ENCODE peak calls at places on chromosome 16, in eight cellular contexts. One of them, this sample, is unnamed.
A peak's percentile ranks its signal among the peaks of the same experiment; 100 is the strongest.

GRCh38 chr16:84502581-84502980 is 1.9 kb downstream of the MEAK7 start:
- DNase-seq in psoas muscle: no peak
- DNase-seq in B cell: no peak
- DNase-seq in breast epithelium: no peak
- DNase-seq in GM06990: no peak
- DNase-seq in tibial nerve: no peak
- DNase-seq in esophagus squamous epithelium: no peak
- DNase-seq in lung: no peak
- DNase-seq in this sample: no peak

GRCh38 chr16:497258-497657 is 30.3 kb upstream of the CAPN15 start:
- DNase-seq in tibial nerve: no peak
- DNase-seq in lung: no peak
- DNase-seq in esophagus squamous epithelium: no peak
- DNase-seq in psoas muscle: no peak
- DNase-seq in GM06990: no peak
- DNase-seq in B cell: no peak
- DNase-seq in breast epithelium: no peak
- DNase-seq in this sample: no peak

GRCh38 chr16:4607841-4608703 is 6.6 kb downstream of the UBALD1 start:
- DNase-seq in GM06990: no peak
- DNase-seq in breast epithelium: no peak
- DNase-seq in tibial nerve: no peak
- DNase-seq in lung: no peak
- DNase-seq in psoas muscle: no peak
- DNase-seq in B cell: no peak
- DNase-seq in esophagus squamous epithelium: no peak
- DNase-seq in this sample: no peak

GRCh38 chr16:27920391-27920891 is 143.1 kb downstream of the GSG1L start:
- DNase-seq in breast epithelium: peak; percentile 18
- DNase-seq in lung: no peak
- DNase-seq in psoas muscle: no peak
- DNase-seq in B cell: no peak
- DNase-seq in tibial nerve: no peak
- DNase-seq in GM06990: no peak
- DNase-seq in esophagus squamous epithelium: no peak
- DNase-seq in this sample: no peak

GRCh38 chr16:84600343-84601229 is 17.3 kb downstream of the COTL1 start:
- DNase-seq in esophagus squamous epithelium: no peak
- DNase-seq in B cell: peak; percentile 70
- DNase-seq in GM06990: peak; percentile 75
- DNase-seq in lung: no peak
- DNase-seq in breast epithelium: no peak
- DNase-seq in psoas muscle: no peak
- DNase-seq in tibial nerve: no peak
- DNase-seq in this sample: no peak

GRCh38 chr16:49849037-49849436 is 6.9 kb downstream of the ZNF423 start:
- DNase-seq in tibial nerve: no peak
- DNase-seq in psoas muscle: no peak
- DNase-seq in breast epithelium: no peak
- DNase-seq in esophagus squamous epithelium: no peak
- DNase-seq in GM06990: no peak
- DNase-seq in B cell: no peak
- DNase-seq in lung: no peak
- DNase-seq in this sample: no peak

GRCh38 chr16:57184890-57185445 is 871 bp downstream of the PSME3IP1 start:
- DNase-seq in lung: no peak
- DNase-seq in breast epithelium: no peak
- DNase-seq in B cell: peak; percentile 9
- DNase-seq in psoas muscle: no peak
- DNase-seq in esophagus squamous epithelium: no peak
- DNase-seq in GM06990: no peak
- DNase-seq in tibial nerve: no peak
- DNase-seq in this sample: no peak

GRCh38 chr16:49513040-49513439 is 139.4 kb downstream of the C16orf78 start:
- DNase-seq in esophagus squamous epithelium: no peak
- DNase-seq in GM06990: no peak
- DNase-seq in tibial nerve: no peak
- DNase-seq in lung: no peak
- DNase-seq in psoas muscle: peak; percentile 73
- DNase-seq in breast epithelium: no peak
- DNase-seq in B cell: no peak
- DNase-seq in this sample: no peak

GRCh38 chr16:72051818-72052217 is 2.5 kb upstream of the HP start:
- DNase-seq in breast epithelium: no peak
- DNase-seq in lung: no peak
- DNase-seq in B cell: no peak
- DNase-seq in GM06990: no peak
- DNase-seq in tibial nerve: no peak
- DNase-seq in esophagus squamous epithelium: no peak
- DNase-seq in psoas muscle: no peak
- DNase-seq in this sample: no peak

GRCh38 chr16:1645914-1646525 is 32.1 kb upstream of the JPT2 start:
- DNase-seq in lung: no peak
- DNase-seq in tibial nerve: no peak
- DNase-seq in psoas muscle: no peak
- DNase-seq in GM06990: no peak
- DNase-seq in esophagus squamous epithelium: no peak
- DNase-seq in B cell: no peak
- DNase-seq in breast epithelium: peak; percentile 31
- DNase-seq in this sample: no peak

GRCh38 chr16:2149630-2150417 is 1.4 kb downstream of the RAB26 start:
- DNase-seq in psoas muscle: no peak
- DNase-seq in GM06990: peak; percentile 62
- DNase-seq in breast epithelium: no peak
- DNase-seq in esophagus squamous epithelium: no peak
- DNase-seq in lung: no peak
- DNase-seq in tibial nerve: no peak
- DNase-seq in B cell: peak; percentile 17
- DNase-seq in this sample: no peak

GRCh38 chr16:28180660-28181556 is 30.9 kb downstream of the XPO6 start:
- DNase-seq in GM06990: peak; percentile 31
- DNase-seq in esophagus squamous epithelium: no peak
- DNase-seq in B cell: peak; percentile 67
- DNase-seq in lung: no peak
- DNase-seq in breast epithelium: no peak
- DNase-seq in psoas muscle: no peak
- DNase-seq in tibial nerve: no peak
- DNase-seq in this sample: no peak

GRCh38 chr16:2033057-2033911 is 6.6 kb downstream of the NHERF2 start:
- DNase-seq in breast epithelium: peak; percentile 76
- DNase-seq in B cell: peak; percentile 37
- DNase-seq in esophagus squamous epithelium: no peak
- DNase-seq in tibial nerve: no peak
- DNase-seq in lung: no peak
- DNase-seq in GM06990: no peak
- DNase-seq in psoas muscle: no peak
- DNase-seq in this sample: peak; percentile 91

GRCh38 chr16:67235816-67236547 is 9.1 kb downstream of the TMEM208 start:
- DNase-seq in GM06990: no peak
- DNase-seq in tibial nerve: no peak
- DNase-seq in psoas muscle: no peak
- DNase-seq in breast epithelium: no peak
- DNase-seq in B cell: no peak
- DNase-seq in esophagus squamous epithelium: no peak
- DNase-seq in lung: no peak
- DNase-seq in this sample: no peak

GRCh38 chr16:85610446-85611204 is 2.5 kb upstream of the GSE1 start:
- DNase-seq in esophagus squamous epithelium: peak; percentile 37
- DNase-seq in GM06990: peak; percentile 90
- DNase-seq in psoas muscle: peak; percentile 95
- DNase-seq in breast epithelium: peak; percentile 89
- DNase-seq in tibial nerve: peak; percentile 77
- DNase-seq in lung: peak; percentile 87
- DNase-seq in B cell: peak; percentile 91
- DNase-seq in this sample: peak; percentile 95

GRCh38 chr16:25134306-25134705 is 22.8 kb downstream of the LCMT1 start:
- DNase-seq in tibial nerve: no peak
- DNase-seq in B cell: no peak
- DNase-seq in GM06990: no peak
- DNase-seq in lung: no peak
- DNase-seq in breast epithelium: no peak
- DNase-seq in psoas muscle: no peak
- DNase-seq in esophagus squamous epithelium: no peak
- DNase-seq in this sample: no peak

GRCh38 chr16:50299508-50300105 is 33.3 kb downstream of the ADCY7 start:
- DNase-seq in breast epithelium: no peak
- DNase-seq in GM06990: no peak
- DNase-seq in psoas muscle: peak; percentile 24
- DNase-seq in esophagus squamous epithelium: no peak
- DNase-seq in tibial nerve: no peak
- DNase-seq in lung: no peak
- DNase-seq in B cell: no peak
- DNase-seq in this sample: no peak

GRCh38 chr16:30660424-30661251 is 2.4 kb downstream of the FBRS start:
- DNase-seq in tibial nerve: no peak
- DNase-seq in GM06990: no peak
- DNase-seq in psoas muscle: no peak
- DNase-seq in B cell: peak; percentile 83
- DNase-seq in breast epithelium: no peak
- DNase-seq in lung: no peak
- DNase-seq in esophagus squamous epithelium: no peak
- DNase-seq in this sample: no peak

GRCh38 chr16:1781758-1782407 is 488 bp downstream of the SPSB3 start:
- DNase-seq in lung: no peak
- DNase-seq in breast epithelium: no peak
- DNase-seq in esophagus squamous epithelium: no peak
- DNase-seq in GM06990: peak; percentile 45
- DNase-seq in B cell: peak; percentile 60
- DNase-seq in psoas muscle: peak; percentile 66
- DNase-seq in tibial nerve: no peak
- DNase-seq in this sample: no peak

GRCh38 chr16:3880623-3881498 is at the start of gene CREBBP:
- DNase-seq in breast epithelium: peak; percentile 84
- DNase-seq in lung: peak; percentile 80
- DNase-seq in esophagus squamous epithelium: peak; percentile 56
- DNase-seq in GM06990: peak; percentile 92
- DNase-seq in psoas muscle: peak; percentile 92
- DNase-seq in B cell: peak; percentile 97
- DNase-seq in tibial nerve: peak; percentile 82
- DNase-seq in this sample: peak; percentile 96

GRCh38 chr16:66832661-66833305 is 2.0 kb upstream of the NAE1 start:
- DNase-seq in psoas muscle: no peak
- DNase-seq in B cell: no peak
- DNase-seq in tibial nerve: no peak
- DNase-seq in breast epithelium: no peak
- DNase-seq in lung: no peak
- DNase-seq in GM06990: no peak
- DNase-seq in esophagus squamous epithelium: no peak
- DNase-seq in this sample: no peak

GRCh38 chr16:66696669-66697630 is at the start of gene CMTM4:
- DNase-seq in tibial nerve: peak; percentile 74
- DNase-seq in lung: peak; percentile 82
- DNase-seq in breast epithelium: peak; percentile 84
- DNase-seq in psoas muscle: peak; percentile 92
- DNase-seq in esophagus squamous epithelium: no peak
- DNase-seq in GM06990: peak; percentile 75
- DNase-seq in B cell: peak; percentile 90
- DNase-seq in this sample: peak; percentile 95

GRCh38 chr16:88738167-88739084 is 32.1 kb downstream of the CTU2 start:
- DNase-seq in tibial nerve: no peak
- DNase-seq in esophagus squamous epithelium: no peak
- DNase-seq in psoas muscle: no peak
- DNase-seq in lung: no peak
- DNase-seq in breast epithelium: no peak
- DNase-seq in B cell: no peak
- DNase-seq in GM06990: no peak
- DNase-seq in this sample: no peak
- TF ChIP-seq CTCF in tibial nerve: no peak
- TF ChIP-seq CTCF in esophagus squamous epithelium: no peak
- TF ChIP-seq CTCF in psoas muscle: no peak
- TF ChIP-seq CTCF in lung: no peak
- TF ChIP-seq CTCF in breast epithelium: no peak
- TF ChIP-seq CTCF in B cell: no peak
- TF ChIP-seq CTCF in GM06990: peak; percentile 3
- TF ChIP-seq CTCF in this sample: no peak

GRCh38 chr16:80846275-80847013 is 42.0 kb upstream of the CDYL2 start:
- DNase-seq in lung: no peak
- DNase-seq in esophagus squamous epithelium: no peak
- DNase-seq in B cell: no peak
- DNase-seq in psoas muscle: no peak
- DNase-seq in breast epithelium: no peak
- DNase-seq in tibial nerve: no peak
- DNase-seq in GM06990: no peak
- DNase-seq in this sample: no peak

GRCh38 chr16:80852261-80852872 is 48.0 kb upstream of the CDYL2 start:
- DNase-seq in GM06990: no peak
- DNase-seq in breast epithelium: no peak
- DNase-seq in psoas muscle: no peak
- DNase-seq in B cell: peak; percentile 8
- DNase-seq in tibial nerve: no peak
- DNase-seq in esophagus squamous epithelium: no peak
- DNase-seq in lung: no peak
- DNase-seq in this sample: no peak
- TF ChIP-seq CTCF in GM06990: peak; percentile 79
- TF ChIP-seq CTCF in breast epithelium: peak; percentile 15
- TF ChIP-seq CTCF in psoas muscle: no peak
- TF ChIP-seq CTCF in B cell: peak; percentile 22
- TF ChIP-seq CTCF in tibial nerve: no peak
- TF ChIP-seq CTCF in esophagus squamous epithelium: no peak
- TF ChIP-seq CTCF in lung: no peak
- TF ChIP-seq CTCF in this sample: peak; percentile 17

GRCh38 chr16:53559552-53559951 is 56.5 kb upstream of the AKTIP start:
- DNase-seq in lung: no peak
- DNase-seq in esophagus squamous epithelium: no peak
- DNase-seq in GM06990: no peak
- DNase-seq in breast epithelium: no peak
- DNase-seq in B cell: no peak
- DNase-seq in tibial nerve: no peak
- DNase-seq in psoas muscle: no peak
- DNase-seq in this sample: no peak

GRCh38 chr16:53561101-53561888 is 58.3 kb upstream of the AKTIP start:
- DNase-seq in psoas muscle: no peak
- DNase-seq in B cell: no peak
- DNase-seq in esophagus squamous epithelium: no peak
- DNase-seq in breast epithelium: no peak
- DNase-seq in lung: no peak
- DNase-seq in tibial nerve: no peak
- DNase-seq in GM06990: no peak
- DNase-seq in this sample: no peak

DNA sequence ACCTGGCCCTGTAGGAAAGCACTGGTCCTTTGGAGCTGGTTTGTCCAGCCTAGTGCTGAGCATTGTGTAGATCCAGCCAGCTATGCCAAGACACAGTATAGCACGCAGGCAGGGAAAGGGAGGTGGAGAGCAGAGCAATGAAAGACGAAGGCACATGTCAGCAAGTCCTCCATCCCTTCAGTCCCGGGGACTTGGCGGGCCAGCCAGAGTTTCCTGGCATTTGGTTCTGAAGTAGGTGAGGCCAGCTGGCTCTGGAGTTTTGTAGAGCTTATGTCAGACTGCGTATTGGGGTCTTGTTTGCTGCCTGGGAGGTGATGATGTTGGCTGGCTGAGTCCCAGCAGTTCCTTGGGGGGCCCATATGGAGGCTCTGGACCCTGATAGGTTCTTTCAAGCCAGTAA is 55.7 kb upstream of the AKTIP start:
- DNase-seq in lung: no peak
- DNase-seq in GM06990: no peak
- DNase-seq in psoas muscle: no peak
- DNase-seq in breast epithelium: no peak
- DNase-seq in esophagus squamous epithelium: no peak
- DNase-seq in tibial nerve: no peak
- DNase-seq in B cell: no peak
- DNase-seq in this sample: no peak
- TF ChIP-seq CTCF in lung: no peak
- TF ChIP-seq CTCF in GM06990: no peak
- TF ChIP-seq CTCF in psoas muscle: no peak
- TF ChIP-seq CTCF in breast epithelium: no peak
- TF ChIP-seq CTCF in esophagus squamous epithelium: no peak
- TF ChIP-seq CTCF in tibial nerve: no peak
- TF ChIP-seq CTCF in B cell: no peak
- TF ChIP-seq CTCF in this sample: no peak

GRCh38 chr16:13968835-13969234 is 48.9 kb downstream of the ERCC4 start:
- DNase-seq in tibial nerve: no peak
- DNase-seq in breast epithelium: no peak
- DNase-seq in B cell: no peak
- DNase-seq in psoas muscle: no peak
- DNase-seq in GM06990: no peak
- DNase-seq in esophagus squamous epithelium: no peak
- DNase-seq in lung: no peak
- DNase-seq in this sample: no peak
- TF ChIP-seq CTCF in tibial nerve: no peak
- TF ChIP-seq CTCF in breast epithelium: no peak
- TF ChIP-seq CTCF in B cell: no peak
- TF ChIP-seq CTCF in psoas muscle: no peak
- TF ChIP-seq CTCF in GM06990: no peak
- TF ChIP-seq CTCF in esophagus squamous epithelium: no peak
- TF ChIP-seq CTCF in lung: no peak
- TF ChIP-seq CTCF in this sample: no peak

This sample was measured in osteocyte.